ENCODE peak calls at places on chromosomes 3 and 15, in ten cellular contexts. E is GM10248, T is amniotic epithelial cell, G is glomerular endothelial cell, S is NCI-H1092, A is Panc1, Q is B cell, Y is cardiac muscle cell, N is psoas muscle, U is heart right ventricle. C is an unnamed sample.

GRCh38 chr3:11699083-11699427 is 55.3 kb upstream of the VGLL4 start:
- DNase-seq in E (no peak), T (peak), G (no peak), S (no peak), A (no peak), Q (no peak), Y (no peak), N (no peak), U (no peak), C (peak)

GRCh38 chr3:48847053-48847585 is 555 bp downstream of the PRKAR2A start:
- DNase-seq in E (peak), T (peak), G (peak), S (peak), A (peak), Q (no peak), Y (peak), N (peak), U (peak), C (peak)

GRCh38 chr3:31165399-31165860 is 271.0 kb upstream of the GADL1 start:
- DNase-seq in E (no peak), T (peak), G (no peak), S (peak), A (no peak), Q (no peak), Y (peak), N (no peak), U (no peak), C (peak)

GRCh38 chr3:10952525-10952924 is 40.0 kb upstream of the SLC6A1 start:
- DNase-seq in E (no peak), T (no peak), G (no peak), S (no peak), A (no peak), Q (no peak), Y (no peak), N (no peak), U (no peak), C (no peak)

GRCh38 chr3:176795897-176796296 is 401.4 kb downstream of the TBL1XR1 start:
- DNase-seq in E (no peak), T (peak), G (no peak), S (no peak), A (no peak), Q (no peak), Y (no peak), N (no peak), U (no peak), C (peak)

GRCh38 chr3:126114406-126115386 is 30.8 kb upstream of the SLC41A3 start:
- DNase-seq in E (no peak), T (no peak), G (no peak), S (no peak), A (no peak), Q (no peak), Y (no peak), N (no peak), U (no peak), C (no peak)

GRCh38 chr3:129534428-129535027 is 6.1 kb downstream of the RHO start:
- DNase-seq in E (no peak), T (no peak), G (no peak), S (no peak), A (no peak), Q (no peak), Y (no peak), N (no peak), U (no peak), C (no peak)

GRCh38 chr15:72334842-72335241 is 14.9 kb upstream of the CELF6 start:
- DNase-seq in E (no peak), T (no peak), G (no peak), S (no peak), A (no peak), Q (no peak), Y (no peak), N (no peak), U (no peak), C (no peak)

GRCh38 chr3:133383175-133383574 is 16.7 kb upstream of the BFSP2 start:
- DNase-seq in E (no peak), T (no peak), G (no peak), S (no peak), A (no peak), Q (no peak), Y (no peak), N (no peak), U (no peak), C (no peak)

GRCh38 chr3:135762188-135762853 is 203.2 kb upstream of the PPP2R3A start:
- DNase-seq in E (no peak), T (no peak), G (no peak), S (no peak), A (no peak), Q (no peak), Y (peak), N (no peak), U (no peak), C (no peak)

GRCh38 chr3:47664519-47664918 is 85.9 kb upstream of the CSPG5 start:
- DNase-seq in E (no peak), T (peak), G (no peak), S (no peak), A (no peak), Q (no peak), Y (peak), N (no peak), U (no peak), C (peak)

GRCh38 chr15:50358805-50359204 is 3.8 kb upstream of the GABPB1 start:
- DNase-seq in E (peak), T (peak), G (no peak), S (no peak), A (no peak), Q (no peak), Y (peak), N (no peak), U (no peak), C (peak)

GRCh38 chr3:87161486-87161885 is 65.6 kb upstream of the CHMP2B start:
- DNase-seq in E (no peak), T (no peak), G (no peak), S (no peak), A (no peak), Q (no peak), Y (no peak), N (no peak), U (no peak), C (no peak)